ENCODE peak calls at places on chromosomes 13 and 19, in ten cellular contexts. H is neural progenitor cell; W is left lung; L is A549; T is CD4-positive, alpha-beta T cell; C is IMR-90; O is psoas muscle; K is colonic mucosa; S is SK-N-SH; Z is K562. V is an unnamed sample. For H3K9me3, the result is how much of the 10 kb centered on the place peaks cover.

GRCh38 chr19:47257411-47258169 is 1.3 kb downstream of the CCDC9 start:
- DNase-seq in Z (no peak), H (no peak), W (no peak), O (no peak), S (no peak), L (no peak), T (no peak), C (no peak), K (no peak), V (peak)

GRCh38 chr19:18541992-18542935 is 1.1 kb downstream of the FKBP8 start:
- DNase-seq in Z (peak), S (no peak), L (no peak), H (peak), K (no peak), O (no peak), W (no peak), T (no peak), C (no peak), V (no peak)

GRCh38 chr19:47670736-47671135 is 42.5 kb upstream of the EHD2 start:
- DNase-seq in K (no peak), L (no peak), W (no peak), H (no peak), Z (no peak), S (no peak), O (no peak), T (no peak), C (no peak), V (no peak)

GRCh38 chr13:66831317-66831716 is 398.8 kb downstream of the PCDH9 start:
- DNase-seq in C (no peak), L (no peak), T (no peak), K (no peak), H (no peak), O (no peak), Z (no peak), S (no peak), W (no peak), V (no peak)

GRCh38 chr19:34436716-34437115 is 8.5 kb downstream of the UBA2 start:
- DNase-seq in O (no peak), C (no peak), L (no peak), K (no peak), T (no peak), S (no peak), H (no peak), W (no peak), Z (no peak), V (no peak)

GRCh38 chr13:76632388-76633044 is 253.7 kb downstream of the KCTD12 start:
- DNase-seq in O (no peak), Z (no peak), S (no peak), C (no peak), H (peak), K (no peak), L (no peak), T (no peak), W (no peak), V (no peak)

GRCh38 chr13:31870511-31870910 is 131.2 kb downstream of the RXFP2 start:
- DNase-seq in W (no peak), Z (no peak), K (no peak), O (no peak), T (no peak), C (no peak), H (no peak), S (no peak), L (no peak), V (no peak)

GRCh38 chr19:12675940-12676339 is 5.7 kb downstream of the DHPS start:
- DNase-seq in C (no peak), O (no peak), W (no peak), L (no peak), T (no peak), S (no peak), H (no peak), Z (no peak), K (no peak), V (no peak)

GRCh38 chr13:106570354-106570822 is 2.5 kb upstream of the ARGLU1 start:
- DNase-seq in C (peak), W (peak), L (peak), H (peak), S (peak), K (peak), Z (peak), T (peak), O (peak), V (peak)

GRCh38 chr13:42011601-42012401 is 36.6 kb upstream of the DGKH start:
- DNase-seq in C (no peak), O (no peak), L (no peak), T (no peak), K (no peak), S (no peak), H (peak), Z (peak), W (no peak), V (no peak)

GRCh38 chr19:35295792-35296462 is 4.0 kb downstream of the MAG start:
- DNase-seq in L (no peak), S (no peak), Z (peak), O (no peak), K (no peak), H (no peak), W (no peak), T (peak), C (no peak), V (no peak)

GRCh38 chr19:3389876-3390361 is 23.5 kb downstream of the NFIC start:
- DNase-seq in C (peak), Z (no peak), T (no peak), S (no peak), H (peak), K (peak), O (peak), W (no peak), L (no peak), V (no peak)

GRCh38 chr13:106350208-106350607 is 185.3 kb downstream of the EFNB2 start:
- DNase-seq in H (no peak), T (no peak), Z (no peak), C (no peak), S (no peak), W (no peak), L (no peak), K (peak), O (no peak), V (no peak)

GRCh38 chr13:75482070-75482819 is at the start of gene TBC1D4:
- DNase-seq in S (peak), L (peak), O (peak), W (peak), T (no peak), K (peak), Z (peak), H (peak), C (peak), V (peak)

GRCh38 chr19:15169541-15170285 is 31.1 kb downstream of the NOTCH3 start:
- DNase-seq in C (no peak), W (no peak), Z (no peak), L (no peak), O (no peak), T (no peak), H (no peak), K (no peak), S (no peak), V (no peak)

GRCh38 chr19:33902395-33902794 is 105.7 kb downstream of the KCTD15 start:
- DNase-seq in Z (no peak), W (no peak), S (no peak), C (no peak), K (no peak), O (no peak), L (no peak), H (no peak), T (no peak), V (no peak)

GRCh38 chr13:85362980-85363379 is 436.2 kb downstream of the SLITRK6 start:
- DNase-seq in S (no peak), T (no peak), L (no peak), O (no peak), Z (no peak), H (no peak), C (no peak), W (peak), K (no peak), V (peak)

GRCh38 chr13:40228486-40228885 is 438.0 kb downstream of the FOXO1 start:
- DNase-seq in Z (no peak), L (no peak), C (no peak), H (no peak), K (no peak), W (no peak), S (no peak), O (no peak), T (no peak), V (no peak)

GRCh38 chr13:110108348-110109139 is 198.4 kb downstream of the COL4A1 start:
- DNase-seq in S (peak), O (peak), C (peak), K (peak), H (peak), Z (no peak), W (no peak), L (peak), T (no peak), V (no peak)

GRCh38 chr13:110107568-110108347 is 199.2 kb downstream of the COL4A1 start:
- DNase-seq in W (no peak), Z (no peak), H (peak), C (no peak), S (peak), L (peak), O (no peak), K (no peak), T (no peak), V (no peak)

GRCh38 chr13:110110783-110111182 is 196.2 kb downstream of the COL4A1 start:
- DNase-seq in T (no peak), Z (no peak), L (no peak), S (no peak), K (no peak), W (no peak), O (no peak), H (no peak), C (no peak), V (no peak)

GRCh38 chr13:110109910-110110309 is 197.0 kb downstream of the COL4A1 start:
- DNase-seq in C (peak), O (peak), L (no peak), Z (no peak), H (peak), W (no peak), K (peak), T (no peak), S (no peak), V (peak)

DNA sequence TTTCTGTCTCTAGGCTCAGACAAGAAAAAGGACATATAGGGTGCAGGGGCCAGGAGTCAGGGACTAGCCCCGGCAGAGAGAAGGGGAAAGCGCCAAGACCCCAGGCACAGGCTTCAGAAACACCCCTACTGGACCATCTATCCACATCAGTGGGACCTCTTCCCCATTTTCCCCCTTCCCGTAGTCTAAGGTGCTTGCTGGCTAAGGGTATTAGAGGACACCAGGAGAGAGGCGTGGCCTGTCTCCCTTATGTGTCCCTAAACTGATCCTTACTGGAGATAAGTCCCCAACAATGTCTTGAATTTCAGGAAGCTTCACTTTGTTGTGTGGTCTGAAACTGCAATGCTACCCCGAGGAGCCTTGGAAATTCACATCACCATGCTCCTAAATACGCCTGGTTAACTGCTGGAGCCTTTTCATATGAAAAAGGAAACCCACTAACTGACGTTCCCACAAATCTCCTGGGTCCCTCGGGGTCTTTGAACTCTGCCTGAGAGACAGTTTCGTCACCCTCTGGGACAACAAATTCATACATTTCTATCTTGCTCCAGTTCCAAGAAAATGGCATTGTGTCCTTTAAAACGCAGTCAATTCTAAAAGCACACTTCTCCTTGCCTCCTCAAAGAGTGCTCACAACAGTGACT is 197.7 kb downstream of the COL4A1 start:
- DNase-seq in C (no peak), H (no peak), Z (no peak), L (no peak), K (no peak), W (no peak), S (no peak), O (no peak), T (no peak), V (no peak)
- TF ChIP-seq CTCF in C (no peak), H (no peak), Z (no peak), L (no peak), K (no peak), W (no peak), S (no peak), O (no peak), T (no peak), V (no peak)

GRCh38 chr19:44180968-44181367 is 16.1 kb downstream of the ZNF226 start:
- DNase-seq in T (no peak), Z (no peak), H (no peak), L (no peak), K (no peak), W (no peak), C (no peak), S (no peak), O (no peak), V (no peak)
- H3K9me3 ChIP-seq in T (half or more), Z (under half), H (under half), L (half or more), K (under half), W (half or more), C (under half), S (under half), O (half or more), V (half or more)

DNA sequence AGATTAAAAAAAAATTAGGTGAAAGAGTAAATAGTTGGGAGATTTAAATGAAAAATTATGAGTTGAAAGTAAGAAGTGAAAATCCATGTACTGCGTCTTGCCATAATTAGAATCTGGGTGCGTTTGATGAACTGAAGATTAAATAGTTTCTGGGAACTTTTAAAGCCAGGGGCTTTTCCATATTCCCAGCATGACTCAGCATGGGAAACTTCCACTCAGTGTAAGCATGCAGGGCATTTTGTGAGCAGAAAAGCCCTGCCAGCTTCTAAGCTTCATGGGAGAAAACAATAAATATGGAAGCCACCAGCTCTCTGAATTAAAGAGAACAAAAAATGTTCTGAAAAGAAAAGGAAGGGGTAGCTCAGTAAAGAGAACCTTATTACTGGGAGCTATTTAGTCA is 62.0 kb upstream of the EDNRB start:
- DNase-seq in K (no peak), W (no peak), Z (no peak), L (peak), H (peak), S (no peak), O (no peak), T (no peak), C (peak), V (no peak)
- TF ChIP-seq CTCF in K (no peak), W (no peak), Z (no peak), L (no peak), H (no peak), S (no peak), O (no peak), T (no peak), C (no peak), V (no peak)

GRCh38 chr13:27853345-27853744 is 61.1 kb downstream of the GSX1 start:
- DNase-seq in H (no peak), C (no peak), O (no peak), S (no peak), K (no peak), W (no peak), Z (no peak), T (no peak), L (no peak), V (no peak)
- H3K9me3 ChIP-seq in H (under half), C (under half), O (under half), S (under half), K (under half), W (under half), Z (under half), T (under half), L (under half), V (under half)

V was measured in ascending aorta.